ENCODE peak calls at places on chromosome 21, in five cellular contexts. K is ovary, T is sigmoid colon, L is uterus, Z is spleen. Q is an unnamed sample. For H3K9me3, the result is how much of the 10 kb centered on the place peaks cover.

GRCh38 chr21:21373969-21374368 is 375.8 kb downstream of the NCAM2 start:
- DNase-seq in K (no peak), T (no peak), L (no peak), Z (no peak), Q (no peak)

GRCh38 chr21:45139473-45139872 is 65.1 kb downstream of the ADARB1 start:
- DNase-seq in K (no peak), T (no peak), L (no peak), Z (no peak), Q (no peak)

GRCh38 chr21:41945982-41946381 is 7.8 kb downstream of the C2CD2 start:
- DNase-seq in K (no peak), T (no peak), L (no peak), Z (no peak), Q (no peak)

GRCh38 chr21:43936186-43936967 is 71.4 kb downstream of the AGPAT3 start:
- DNase-seq in K (no peak), T (no peak), L (no peak), Z (no peak), Q (no peak)

GRCh38 chr21:38852278-38852677 is 46.5 kb downstream of the ETS2 start:
- DNase-seq in K (no peak), T (no peak), L (no peak), Z (no peak), Q (no peak)

GRCh38 chr21:38910390-38911008 is 104.8 kb downstream of the ETS2 start:
- DNase-seq in K (no peak), T (no peak), L (no peak), Z (no peak), Q (peak)

GRCh38 chr21:41507521-41508414 is at the start of gene TMPRSS2:
- DNase-seq in K (no peak), T (no peak), L (no peak), Z (no peak), Q (no peak)

GRCh38 chr21:38747796-38748195 is 57.9 kb upstream of the ETS2 start:
- DNase-seq in K (no peak), T (no peak), L (no peak), Z (no peak), Q (no peak)

GRCh38 chr21:30126575-30126974 is 40.0 kb downstream of the CLDN17 start:
- DNase-seq in K (no peak), T (no peak), L (no peak), Z (no peak), Q (no peak)

GRCh38 chr21:33208534-33208933 is 21.2 kb upstream of the IFNAR2 start:
- DNase-seq in K (no peak), T (no peak), L (no peak), Z (no peak), Q (no peak)

GRCh38 chr21:14523234-14523633 is 22.9 kb downstream of the SAMSN1 start:
- DNase-seq in K (no peak), T (no peak), L (no peak), Z (peak), Q (no peak)

GRCh38 chr21:33541756-33542639 is at the start of gene GART:
- DNase-seq in K (peak), T (peak), L (peak), Z (peak), Q (peak)

GRCh38 chr21:21159253-21159899 is 161.2 kb downstream of the NCAM2 start:
- DNase-seq in K (no peak), T (no peak), L (no peak), Z (no peak), Q (no peak)

GRCh38 chr21:33367309-33367973 is 35.8 kb upstream of the IFNGR2 start:
- DNase-seq in K (no peak), T (no peak), L (no peak), Z (no peak), Q (no peak)

GRCh38 chr21:26115346-26115745 is 55.2 kb downstream of the APP start:
- DNase-seq in K (no peak), T (no peak), L (no peak), Z (no peak), Q (no peak)

GRCh38 chr21:38434913-38435533 is 63.3 kb downstream of the ERG start:
- DNase-seq in K (no peak), T (no peak), L (no peak), Z (no peak), Q (no peak)

GRCh38 chr21:15076730-15077129 is 11.9 kb upstream of the NRIP1 start:
- DNase-seq in K (no peak), T (no peak), L (no peak), Z (no peak), Q (no peak)

GRCh38 chr21:35217504-35218060 is 168.5 kb upstream of the RUNX1 start:
- DNase-seq in K (no peak), T (no peak), L (no peak), Z (no peak), Q (no peak)

GRCh38 chr21:42406201-42406601 is 2.5 kb downstream of the UBASH3A start:
- DNase-seq in K (no peak), T (peak), L (no peak), Z (peak), Q (no peak)

GRCh38 chr21:45753445-45753844 is 109.9 kb downstream of the PCBP3 start:
- DNase-seq in K (no peak), T (no peak), L (no peak), Z (no peak), Q (no peak)

GRCh38 chr21:34024382-34024693 is 49.0 kb upstream of the MRPS6 start:
- DNase-seq in K (no peak), T (no peak), L (no peak), Z (no peak), Q (no peak)

GRCh38 chr21:31875424-31876097 is 2.7 kb downstream of the HUNK start:
- DNase-seq in K (no peak), T (no peak), L (no peak), Z (peak), Q (no peak)

GRCh38 chr21:34196996-34197395 is 123.6 kb downstream of the MRPS6 start:
- DNase-seq in K (no peak), T (no peak), L (no peak), Z (no peak), Q (no peak)

GRCh38 chr21:17460094-17460493 is 52.7 kb upstream of the CXADR start:
- DNase-seq in K (no peak), T (no peak), L (no peak), Z (no peak), Q (no peak)

GRCh38 chr21:44087426-44088400 is 19.5 kb upstream of the PWP2 start:
- DNase-seq in K (no peak), T (no peak), L (no peak), Z (peak), Q (peak)

DNA sequence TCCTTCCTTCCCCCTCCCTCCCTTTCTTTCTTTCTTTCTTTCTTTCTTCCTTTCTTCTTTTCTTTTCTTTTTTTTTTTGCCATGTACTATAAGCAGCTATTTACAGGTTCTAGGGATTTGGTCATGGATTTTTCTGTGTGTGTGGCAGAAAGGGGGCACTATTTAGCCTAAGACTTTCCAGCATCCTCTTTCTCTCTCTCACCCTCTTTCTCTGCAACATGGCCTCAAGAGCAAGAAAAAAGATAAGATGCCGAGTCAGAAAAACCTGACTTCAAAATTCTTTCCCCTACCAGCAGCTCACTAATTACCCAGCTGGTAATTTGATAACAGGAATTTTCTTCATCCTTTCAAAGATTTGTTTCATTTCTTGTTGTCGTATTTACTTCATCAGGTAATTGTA is 458.3 kb upstream of the ADAMTS5 start:
- DNase-seq in K (no peak), T (no peak), L (no peak), Z (no peak), Q (no peak)
- H3K9me3 ChIP-seq in K (under half), T (under half), L (under half), Z (under half), Q (under half)

DNA sequence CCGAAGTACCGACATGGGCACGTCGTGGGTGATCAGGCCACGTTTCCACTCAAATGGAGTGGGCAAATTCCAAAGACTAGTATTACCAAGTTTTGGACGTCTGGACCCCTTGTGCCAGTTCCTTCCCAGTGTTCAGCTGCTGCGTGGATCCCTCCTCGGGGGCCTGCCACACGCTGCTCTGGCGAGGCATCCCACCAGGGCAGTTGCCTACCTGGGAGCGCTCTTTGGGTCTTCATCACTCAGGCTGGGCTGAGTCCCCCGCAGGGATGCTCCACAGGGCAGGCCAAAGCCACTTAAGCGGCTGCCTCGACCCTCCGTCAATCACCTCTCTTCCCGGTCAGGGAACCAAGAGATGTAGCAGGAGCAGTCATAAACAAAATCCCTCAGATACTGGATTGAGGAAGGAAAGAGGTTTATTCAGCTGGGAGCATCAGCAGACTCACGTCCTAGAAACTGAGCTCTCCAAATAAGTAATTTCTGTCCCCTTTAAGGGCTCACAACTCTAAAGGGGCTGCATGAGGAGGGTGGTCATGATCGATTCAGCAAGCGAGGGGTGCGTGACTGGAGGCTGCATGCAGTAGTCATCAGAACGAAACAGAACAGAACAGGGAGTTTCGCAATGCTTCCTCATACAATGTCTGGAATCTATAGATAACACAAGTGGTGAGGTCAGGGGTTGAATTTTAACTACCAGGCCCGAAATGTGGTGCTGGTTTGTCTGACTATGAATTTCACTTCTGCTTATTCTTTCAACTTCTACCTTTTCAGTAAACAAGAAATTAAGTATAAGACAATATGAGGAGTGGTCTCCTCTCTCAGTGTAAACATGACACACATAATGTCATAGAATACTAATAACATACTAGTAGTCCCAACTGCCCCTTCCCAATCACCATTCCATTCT is 998.6 kb upstream of the NCAM2 start:
- DNase-seq in K (no peak), T (no peak), L (no peak), Z (no peak), Q (no peak)
- H3K9me3 ChIP-seq in K (under half), T (under half), L (under half), Z (under half), Q (under half)

DNA sequence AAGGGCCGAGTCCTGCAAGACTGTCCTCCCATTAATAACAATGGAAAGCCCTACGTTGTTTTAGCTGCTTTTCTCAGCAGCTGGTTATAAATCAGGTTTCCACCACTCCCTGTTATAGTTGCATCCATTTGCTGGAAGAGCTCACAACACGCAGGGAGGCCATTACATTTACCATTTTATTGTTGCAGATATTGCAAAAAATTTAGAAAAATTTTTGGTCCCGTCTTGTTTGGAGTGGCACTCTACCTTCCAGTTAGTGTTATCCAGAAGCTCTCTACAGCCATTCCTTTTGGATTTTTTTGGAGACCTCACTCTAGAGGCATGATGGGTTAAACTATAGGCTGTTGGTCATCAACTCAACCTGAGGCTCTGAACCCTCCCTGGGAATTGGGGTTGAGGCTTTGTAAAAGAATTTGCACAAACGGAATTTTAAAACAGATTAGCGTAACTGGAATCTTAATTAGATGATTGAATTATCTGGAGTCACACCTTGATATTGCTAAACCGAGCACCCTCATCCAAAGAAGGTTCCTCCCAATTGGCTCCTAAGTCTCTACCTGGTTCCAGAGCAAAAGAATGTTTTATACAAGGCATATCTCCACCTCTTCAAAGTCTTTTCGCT is 1532.0 kb upstream of the TPTE start:
- DNase-seq in K (no peak), T (no peak), L (no peak), Z (no peak), Q (no peak)
- H3K9me3 ChIP-seq in K (under half), T (under half), L (under half), Z (under half), Q (under half)

GRCh38 chr21:22855581-22855980 is 1857.4 kb downstream of the NCAM2 start:
- DNase-seq in K (no peak), T (no peak), L (no peak), Z (no peak), Q (no peak)
- H3K9me3 ChIP-seq in K (under half), T (under half), L (under half), Z (under half), Q (under half)

GRCh38 chr21:24583473-24583872 is 1023.8 kb downstream of the MRPL39 start:
- DNase-seq in K (no peak), T (no peak), L (no peak), Z (no peak), Q (no peak)
- H3K9me3 ChIP-seq in K (under half), T (under half), L (under half), Z (under half), Q (under half)